ENCODE peak calls at places on chromosomes 13 and 19, in ten cellular contexts. W is HEK293T; M is activated CD4-positive, alpha-beta T cell treated with anti-CD3 and anti-CD28 coated beads, Interleukin-2, amount 50 U/mL, for 24 hours; N is COLO829; R is body of pancreas; S is aorta; D is AML-193; I is suprapubic skin; Y is nephron progenitor cell; X is activated naive CD4-positive, alpha-beta T cell treated with anti-CD3 and anti-CD28 coated beads, Interleukin-2, amount 50 U/mL, for 72 hours. H is an unnamed sample.

GRCh38 chr19:3879656-3880055 is 829 bp upstream of the ATCAY start:
- DNase-seq in W (no peak), M (no peak), N (no peak), R (no peak), S (no peak), D (no peak), I (no peak), Y (no peak), X (no peak), H (no peak)

GRCh38 chr19:28009696-28010095 is 1203.3 kb downstream of the UQCRFS1 start:
- DNase-seq in W (no peak), M (no peak), N (no peak), R (no peak), S (no peak), D (no peak), I (no peak), Y (no peak), X (no peak), H (no peak)

GRCh38 chr19:38813323-38813722 is 578 bp upstream of the LGALS4 start:
- DNase-seq in W (no peak), M (no peak), N (no peak), R (no peak), S (peak; percentile 44), D (no peak), I (no peak), Y (no peak), X (no peak), H (no peak)

GRCh38 chr19:35462476-35462953 is 14.5 kb downstream of the FFAR2 start:
- DNase-seq in W (no peak), M (peak; percentile 21), N (no peak), R (no peak), S (no peak), D (peak; percentile 87), I (no peak), Y (no peak), X (no peak), H (no peak)

GRCh38 chr19:51760811-51761356 is at the start of gene FPR2:
- DNase-seq in W (no peak), M (no peak), N (no peak), R (no peak), S (no peak), D (peak; percentile 80), I (no peak), Y (no peak), X (no peak), H (no peak)

GRCh38 chr19:5107432-5108122 is 138.7 kb downstream of the KDM4B start:
- DNase-seq in W (no peak), M (no peak), N (no peak), R (peak; percentile 68), S (no peak), D (no peak), I (no peak), Y (no peak), X (no peak), H (no peak)

GRCh38 chr19:10412257-10412977 is 7.9 kb upstream of the PDE4A start:
- DNase-seq in W (no peak), M (no peak), N (no peak), R (no peak), S (no peak), D (no peak), I (no peak), Y (no peak), X (no peak), H (no peak)

GRCh38 chr19:51971624-51972023 is 15.0 kb downstream of the ZNF350 start:
- DNase-seq in W (no peak), M (no peak), N (no peak), R (no peak), S (no peak), D (no peak), I (no peak), Y (peak; percentile 18), X (peak; percentile 9), H (no peak)

GRCh38 chr19:1066748-1067340 is at the start of gene ARHGAP45:
- DNase-seq in W (peak; percentile 42), M (no peak), N (no peak), R (no peak), S (peak; percentile 83), D (peak; percentile 64), I (no peak), Y (peak; percentile 54), X (peak; percentile 87), H (no peak)

GRCh38 chr19:36008336-36008978 is at the start of gene SYNE4:
- DNase-seq in W (no peak), M (no peak), N (no peak), R (peak; percentile 87), S (no peak), D (no peak), I (no peak), Y (peak; percentile 57), X (no peak), H (peak; percentile 90)

GRCh38 chr19:46081928-46082727 is 41.3 kb upstream of the IGFL4 start:
- DNase-seq in W (peak; percentile 55), M (peak; percentile 17), N (peak; percentile 48), R (peak; percentile 55), S (no peak), D (peak; percentile 42), I (no peak), Y (peak; percentile 13), X (peak; percentile 30), H (peak; percentile 17)

GRCh38 chr13:93951153-93951552 is 528.3 kb downstream of the DCT start:
- DNase-seq in W (no peak), M (no peak), N (no peak), R (no peak), S (no peak), D (no peak), I (no peak), Y (no peak), X (no peak), H (no peak)

GRCh38 chr13:49400755-49401659 is 42.9 kb downstream of the CAB39L start:
- DNase-seq in W (no peak), M (no peak), N (no peak), R (peak; percentile 40), S (no peak), D (no peak), I (no peak), Y (no peak), X (no peak), H (peak; percentile 29)

GRCh38 chr13:40336228-40337221 is 329.9 kb downstream of the FOXO1 start:
- DNase-seq in W (no peak), M (no peak), N (no peak), R (peak; percentile 72), S (no peak), D (no peak), I (no peak), Y (no peak), X (no peak), H (no peak)

GRCh38 chr13:20702945-20703784 is at the start of gene IL17D:
- DNase-seq in W (peak; percentile 15), M (no peak), N (no peak), R (peak; percentile 32), S (peak; percentile 79), D (no peak), I (no peak), Y (peak; percentile 56), X (peak; percentile 37), H (peak; percentile 25)

GRCh38 chr13:110400786-110401533 is 93.9 kb downstream of the COL4A2 start:
- DNase-seq in W (no peak), M (no peak), N (no peak), R (no peak), S (no peak), D (no peak), I (no peak), Y (no peak), X (no peak), H (no peak)

GRCh38 chr19:1823539-1824251 is 11.6 kb upstream of the ATP8B3 start:
- DNase-seq in W (no peak), M (no peak), N (no peak), R (no peak), S (no peak), D (no peak), I (no peak), Y (no peak), X (no peak), H (no peak)

GRCh38 chr13:67934615-67935330 is 704.6 kb upstream of the PCDH9 start:
- DNase-seq in W (no peak), M (no peak), N (no peak), R (no peak), S (no peak), D (no peak), I (no peak), Y (no peak), X (no peak), H (no peak)

GRCh38 chr19:38653028-38653571 is 5.7 kb downstream of the ACTN4 start:
- DNase-seq in W (no peak), M (no peak), N (no peak), R (peak; percentile 76), S (no peak), D (no peak), I (no peak), Y (no peak), X (no peak), H (no peak)

GRCh38 chr13:33125821-33126570 is 109.8 kb downstream of the KL start:
- DNase-seq in W (peak; percentile 13), M (no peak), N (peak; percentile 96), R (peak; percentile 63), S (no peak), D (no peak), I (peak; percentile 82), Y (no peak), X (no peak), H (no peak)

GRCh38 chr19:13026478-13026999 is 31.3 kb downstream of the NFIX start:
- DNase-seq in W (no peak), M (no peak), N (no peak), R (peak; percentile 70), S (no peak), D (no peak), I (no peak), Y (no peak), X (no peak), H (no peak)

GRCh38 chr13:87827479-87827878 is 156.3 kb downstream of the SLITRK5 start:
- DNase-seq in W (no peak), M (no peak), N (no peak), R (no peak), S (no peak), D (no peak), I (no peak), Y (no peak), X (no peak), H (no peak)

GRCh38 chr19:7191946-7192691 is 102.1 kb downstream of the INSR start:
- DNase-seq in W (no peak), M (peak; percentile 39), N (no peak), R (no peak), S (no peak), D (peak; percentile 14), I (no peak), Y (no peak), X (peak; percentile 38), H (no peak)

GRCh38 chr13:33138441-33138840 is 122.2 kb downstream of the KL start:
- DNase-seq in W (no peak), M (no peak), N (no peak), R (no peak), S (peak; percentile 77), D (no peak), I (no peak), Y (peak; percentile 26), X (no peak), H (no peak)

GRCh38 chr13:85896516-85897450 is 97.6 kb upstream of the SLITRK6 start:
- DNase-seq in W (peak; percentile 30), M (no peak), N (peak; percentile 2), R (no peak), S (peak; percentile 31), D (peak; percentile 25), I (no peak), Y (no peak), X (no peak), H (no peak)

GRCh38 chr13:30796833-30797601 is 61.7 kb downstream of the ALOX5AP start:
- DNase-seq in W (no peak), M (peak; percentile 37), N (no peak), R (no peak), S (no peak), D (no peak), I (no peak), Y (no peak), X (no peak), H (no peak)

H was measured in NCI-H526 treated with DMSO at 0.1 percent for 48 hours.